ENCODE peak calls at places on chromosomes 12 and 14, in six cellular contexts. J is A549, M is cardiac muscle cell, Q is uterus, P is esophagus muscularis mucosa, V is adrenal gland. R is an unnamed sample. For H3K4me1, the result is how much of the 10 kb centered on the place peaks cover.

GRCh38 chr12:89556976-89557375 is 31.1 kb upstream of the POC1B start:
- DNase-seq in J (no peak), M (no peak), Q (no peak), P (no peak), V (no peak), R (no peak)

GRCh38 chr14:58882577-58883018 is 244.8 kb downstream of the DACT1 start:
- DNase-seq in J (no peak), M (no peak), Q (no peak), P (no peak), V (no peak), R (no peak)

GRCh38 chr14:24673059-24673458 is 39.1 kb upstream of the GZMB start:
- DNase-seq in J (no peak), M (no peak), Q (no peak), P (no peak), V (no peak), R (no peak)

GRCh38 chr12:53381739-53382630 is 2.0 kb downstream of the SP1 start:
- DNase-seq in J (peak), M (peak), Q (peak), P (no peak), V (peak), R (no peak)

GRCh38 chr12:2082321-2082720 is 29.5 kb downstream of the CACNA1C start:
- DNase-seq in J (no peak), M (no peak), Q (no peak), P (no peak), V (no peak), R (no peak)

GRCh38 chr14:93033983-93034670 is 81.6 kb downstream of the ITPK1 start:
- DNase-seq in J (no peak), M (peak), Q (no peak), P (no peak), V (no peak), R (no peak)

GRCh38 chr12:104672096-104672445 is 215.3 kb downstream of the CHST11 start:
- DNase-seq in J (no peak), M (no peak), Q (no peak), P (no peak), V (no peak), R (no peak)

GRCh38 chr12:4271433-4272013 is 2.0 kb upstream of the CCND2 start:
- DNase-seq in J (no peak), M (peak), Q (no peak), P (no peak), V (peak), R (no peak)

GRCh38 chr14:93951798-93952540 is 24.4 kb downstream of the ASB2 start:
- DNase-seq in J (no peak), M (no peak), Q (no peak), P (no peak), V (no peak), R (no peak)

GRCh38 chr14:100735271-100735670 is 8.6 kb downstream of the DLK1 start:
- DNase-seq in J (no peak), M (no peak), Q (no peak), P (no peak), V (no peak), R (no peak)

GRCh38 chr12:48681416-48681737 is 661 bp downstream of the KANSL2 start:
- DNase-seq in J (peak), M (no peak), Q (no peak), P (no peak), V (no peak), R (no peak)

GRCh38 chr14:103260629-103261124 is 73.4 kb upstream of the EIF5 start:
- DNase-seq in J (peak), M (no peak), Q (peak), P (no peak), V (peak), R (no peak)

GRCh38 chr12:70549340-70550179 is 87.7 kb downstream of the PTPRB start:
- DNase-seq in J (peak), M (no peak), Q (no peak), P (no peak), V (no peak), R (no peak)

GRCh38 chr14:94129758-94130414 is 482 bp upstream of the IFI27L2 start:
- DNase-seq in J (peak), M (peak), Q (peak), P (peak), V (peak), R (no peak)

GRCh38 chr12:2622460-2622859 is 172.3 kb upstream of the FKBP4 start:
- DNase-seq in J (no peak), M (no peak), Q (no peak), P (no peak), V (no peak), R (no peak)

GRCh38 chr12:56836800-56837663 is 73.9 kb downstream of the HSD17B6 start:
- DNase-seq in J (peak), M (no peak), Q (no peak), P (no peak), V (no peak), R (no peak)

GRCh38 chr12:68011882-68012207 is 22.6 kb downstream of the IFNG-AS1 start:
- DNase-seq in J (no peak), M (no peak), Q (no peak), P (no peak), V (no peak), R (no peak)

GRCh38 chr12:41634096-41634495 is 446.0 kb downstream of the PDZRN4 start:
- DNase-seq in J (no peak), M (no peak), Q (no peak), P (no peak), V (no peak), R (no peak)

GRCh38 chr12:4908694-4909396 is 860 bp upstream of the KCNA1 start:
- DNase-seq in J (no peak), M (peak), Q (no peak), P (peak), V (no peak), R (no peak)

DNA sequence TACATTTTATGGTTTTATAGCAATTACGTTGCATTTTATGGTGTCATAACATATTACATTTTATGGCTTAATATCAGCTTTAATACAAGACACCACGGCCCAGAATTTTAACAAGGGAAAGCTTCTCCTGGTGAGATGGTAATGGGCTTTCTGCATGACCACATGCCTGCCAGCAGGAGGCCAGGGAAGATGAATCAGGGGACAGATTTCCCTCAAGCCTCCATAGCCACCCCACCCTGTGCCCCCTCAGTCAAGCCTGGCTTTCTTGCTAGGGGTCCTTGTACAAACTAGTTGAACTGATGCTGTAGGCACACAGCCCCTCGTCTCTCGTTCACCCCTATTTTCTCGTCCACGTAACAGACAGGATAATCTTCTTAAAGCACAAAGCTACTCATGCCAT is 56.6 kb downstream of the HSPB8 start:
- DNase-seq in J (peak), M (peak), Q (no peak), P (no peak), V (no peak), R (no peak)
- TF ChIP-seq CTCF in J (no peak), M (no peak), Q (peak), P (peak), V (no peak), R (peak)

GRCh38 chr12:6424008-6424347 is 20.8 kb upstream of the CD27 start:
- DNase-seq in J (no peak), M (no peak), Q (no peak), P (no peak), V (no peak), R (no peak)
- H3K4me1 ChIP-seq in J (under half), M (under half), Q (under half), P (under half), V (under half), R (under half)

DNA sequence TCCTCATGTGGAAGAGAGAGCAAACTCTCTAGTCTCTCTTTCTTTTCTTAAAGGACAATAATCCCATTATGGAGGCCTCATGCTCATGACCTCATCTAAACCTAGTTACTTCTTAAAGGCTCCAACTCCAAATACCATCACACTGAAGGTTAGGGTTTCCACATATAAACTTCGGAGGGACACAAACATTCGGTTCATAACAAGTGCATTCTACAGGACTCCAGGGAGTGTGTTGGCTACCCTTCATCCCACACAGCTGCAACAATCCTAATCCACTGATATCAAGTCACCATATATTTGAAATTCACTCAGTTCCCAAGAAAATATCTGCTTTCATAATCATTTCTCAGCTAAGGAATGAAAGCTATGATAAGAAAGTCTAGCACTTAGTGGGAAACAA is 265.9 kb upstream of the PLEKHG7 start:
- DNase-seq in J (no peak), M (no peak), Q (no peak), P (no peak), V (no peak), R (no peak)
- H3K4me3 ChIP-seq in J (no peak), M (no peak), Q (no peak), P (no peak), V (no peak), R (no peak)

GRCh38 chr14:77094672-77095284 is 3.3 kb upstream of the CIPC start:
- DNase-seq in J (peak), M (peak), Q (peak), P (no peak), V (peak), R (peak)

GRCh38 chr14:77088219-77088618 is 9.8 kb upstream of the CIPC start:
- DNase-seq in J (no peak), M (no peak), Q (no peak), P (no peak), V (no peak), R (no peak)

GRCh38 chr14:77088645-77089044 is 9.4 kb upstream of the CIPC start:
- DNase-seq in J (no peak), M (no peak), Q (no peak), P (no peak), V (no peak), R (no peak)

GRCh38 chr14:77091518-77091917 is 6.5 kb upstream of the CIPC start:
- DNase-seq in J (no peak), M (no peak), Q (no peak), P (no peak), V (no peak), R (no peak)

DNA sequence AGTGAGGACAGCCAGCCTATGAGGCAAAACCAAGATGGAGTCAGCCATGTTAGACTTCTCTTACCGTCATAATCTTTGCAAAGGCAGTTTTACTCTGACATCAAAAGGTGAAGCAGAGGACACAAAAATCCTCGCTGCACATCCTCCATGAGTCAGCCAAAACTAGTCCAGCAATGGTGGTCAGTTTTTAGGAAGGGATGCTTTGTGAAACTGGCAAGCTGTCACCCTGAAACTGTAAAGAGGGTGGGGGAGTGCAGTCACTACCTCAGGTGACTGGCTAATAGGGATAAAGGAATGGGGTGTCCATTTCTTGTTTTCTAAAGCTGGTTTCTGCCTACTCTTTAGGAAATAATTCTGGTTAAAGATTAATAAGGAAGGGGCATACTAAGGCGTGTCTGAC is 5.4 kb upstream of the CIPC start:
- DNase-seq in J (no peak), M (no peak), Q (no peak), P (no peak), V (no peak), R (no peak)
- TF ChIP-seq CTCF in J (no peak), M (no peak), Q (no peak), P (no peak), V (no peak), R (no peak)